ENCODE peak calls at places on chromosomes 5 and 9, in six cellular contexts. One of them, this sample, is unnamed.

GRCh38 chr5:145812877-145813276 is 22.3 kb downstream of the PRELID2 start:
- DNase-seq in HCT116: no peak
- DNase-seq in HepG2: no peak
- DNase-seq in WTC11: no peak
- DNase-seq in K562: no peak
- DNase-seq in GM12878: no peak
- DNase-seq in this sample: no peak

GRCh38 chr5:132059696-132060500 is 557 bp upstream of the IL3 start:
- DNase-seq in HCT116: no peak
- DNase-seq in HepG2: no peak
- DNase-seq in WTC11: no peak
- DNase-seq in K562: no peak
- DNase-seq in GM12878: no peak
- DNase-seq in this sample: no peak

GRCh38 chr9:97567894-97568202 is 65.3 kb downstream of the TSTD2 start:
- DNase-seq in HCT116: no peak
- DNase-seq in HepG2: no peak
- DNase-seq in WTC11: no peak
- DNase-seq in K562: peak
- DNase-seq in GM12878: no peak
- DNase-seq in this sample: no peak

GRCh38 chr9:98610711-98611110 is 98.0 kb downstream of the GABBR2 start:
- DNase-seq in HCT116: no peak
- DNase-seq in HepG2: no peak
- DNase-seq in WTC11: no peak
- DNase-seq in K562: no peak
- DNase-seq in GM12878: no peak
- DNase-seq in this sample: no peak

GRCh38 chr5:167245871-167246270 is 1045.6 kb upstream of the WWC1 start:
- DNase-seq in HCT116: no peak
- DNase-seq in HepG2: no peak
- DNase-seq in WTC11: peak
- DNase-seq in K562: no peak
- DNase-seq in GM12878: no peak
- DNase-seq in this sample: no peak

GRCh38 chr9:134641173-134641985 is at the start of gene COL5A1:
- DNase-seq in HCT116: no peak
- DNase-seq in HepG2: no peak
- DNase-seq in WTC11: peak
- DNase-seq in K562: peak
- DNase-seq in GM12878: no peak
- DNase-seq in this sample: peak

GRCh38 chr9:131636593-131636992 is 91.3 kb downstream of the PRRT1B start:
- DNase-seq in HCT116: no peak
- DNase-seq in HepG2: no peak
- DNase-seq in WTC11: no peak
- DNase-seq in K562: peak
- DNase-seq in GM12878: no peak
- DNase-seq in this sample: no peak

GRCh38 chr9:89507626-89508025 is 9.7 kb upstream of the SEMA4D start:
- DNase-seq in HCT116: no peak
- DNase-seq in HepG2: no peak
- DNase-seq in WTC11: no peak
- DNase-seq in K562: no peak
- DNase-seq in GM12878: no peak
- DNase-seq in this sample: no peak

GRCh38 chr5:107806705-107807104 is 136.0 kb upstream of the EFNA5 start:
- DNase-seq in HCT116: peak
- DNase-seq in HepG2: no peak
- DNase-seq in WTC11: no peak
- DNase-seq in K562: no peak
- DNase-seq in GM12878: no peak
- DNase-seq in this sample: no peak

GRCh38 chr5:132668706-132669454 is 4.9 kb upstream of the IL4 start:
- DNase-seq in HCT116: no peak
- DNase-seq in HepG2: no peak
- DNase-seq in WTC11: no peak
- DNase-seq in K562: no peak
- DNase-seq in GM12878: no peak
- DNase-seq in this sample: no peak

GRCh38 chr5:119897537-119898370 is 268.4 kb downstream of the FAM170A start:
- DNase-seq in HCT116: no peak
- DNase-seq in HepG2: no peak
- DNase-seq in WTC11: no peak
- DNase-seq in K562: no peak
- DNase-seq in GM12878: no peak
- DNase-seq in this sample: no peak

GRCh38 chr9:19161257-19162025 is 34.1 kb upstream of the PLIN2 start:
- DNase-seq in HCT116: peak
- DNase-seq in HepG2: peak
- DNase-seq in WTC11: no peak
- DNase-seq in K562: peak
- DNase-seq in GM12878: peak
- DNase-seq in this sample: no peak

GRCh38 chr5:57889558-57889957 is 406.9 kb upstream of the ACTBL2 start:
- DNase-seq in HCT116: peak
- DNase-seq in HepG2: peak
- DNase-seq in WTC11: no peak
- DNase-seq in K562: peak
- DNase-seq in GM12878: no peak
- DNase-seq in this sample: no peak

GRCh38 chr9:81112638-81113037 is 576.7 kb downstream of the TLE1 start:
- DNase-seq in HCT116: no peak
- DNase-seq in HepG2: no peak
- DNase-seq in WTC11: no peak
- DNase-seq in K562: no peak
- DNase-seq in GM12878: no peak
- DNase-seq in this sample: no peak

GRCh38 chr5:33032161-33033085 is 321.3 kb downstream of the NPR3 start:
- DNase-seq in HCT116: no peak
- DNase-seq in HepG2: no peak
- DNase-seq in WTC11: no peak
- DNase-seq in K562: no peak
- DNase-seq in GM12878: no peak
- DNase-seq in this sample: no peak

GRCh38 chr9:17528859-17529258 is 50.0 kb upstream of the SH3GL2 start:
- DNase-seq in HCT116: no peak
- DNase-seq in HepG2: no peak
- DNase-seq in WTC11: no peak
- DNase-seq in K562: no peak
- DNase-seq in GM12878: no peak
- DNase-seq in this sample: no peak

GRCh38 chr5:55226934-55227737 is at the start of gene MCIDAS:
- DNase-seq in HCT116: peak
- DNase-seq in HepG2: no peak
- DNase-seq in WTC11: peak
- DNase-seq in K562: peak
- DNase-seq in GM12878: no peak
- DNase-seq in this sample: peak

GRCh38 chr5:138948391-138949222 is 73.5 kb upstream of the LRRTM2 start:
- DNase-seq in HCT116: no peak
- DNase-seq in HepG2: no peak
- DNase-seq in WTC11: no peak
- DNase-seq in K562: no peak
- DNase-seq in GM12878: no peak
- DNase-seq in this sample: no peak

GRCh38 chr5:122078116-122078865 is at the start of gene LOX:
- DNase-seq in HCT116: no peak
- DNase-seq in HepG2: peak
- DNase-seq in WTC11: peak
- DNase-seq in K562: no peak
- DNase-seq in GM12878: no peak
- DNase-seq in this sample: peak

GRCh38 chr9:115063058-115063850 is 54.7 kb downstream of the TNC start:
- DNase-seq in HCT116: no peak
- DNase-seq in HepG2: no peak
- DNase-seq in WTC11: no peak
- DNase-seq in K562: no peak
- DNase-seq in GM12878: no peak
- DNase-seq in this sample: no peak

GRCh38 chr9:1939926-1940368 is 75.2 kb upstream of the SMARCA2 start:
- DNase-seq in HCT116: peak
- DNase-seq in HepG2: peak
- DNase-seq in WTC11: peak
- DNase-seq in K562: peak
- DNase-seq in GM12878: peak
- DNase-seq in this sample: peak

GRCh38 chr5:154764967-154765366 is 9.8 kb downstream of the LARP1 start:
- DNase-seq in HCT116: no peak
- DNase-seq in HepG2: no peak
- DNase-seq in WTC11: no peak
- DNase-seq in K562: no peak
- DNase-seq in GM12878: no peak
- DNase-seq in this sample: no peak

GRCh38 chr9:316382-316965 is 101.8 kb downstream of the DOCK8 start:
- DNase-seq in HCT116: no peak
- DNase-seq in HepG2: no peak
- DNase-seq in WTC11: no peak
- DNase-seq in K562: no peak
- DNase-seq in GM12878: no peak
- DNase-seq in this sample: no peak

GRCh38 chr9:76808636-76809035 is 44.4 kb downstream of the PCA3 start:
- DNase-seq in HCT116: no peak
- DNase-seq in HepG2: no peak
- DNase-seq in WTC11: no peak
- DNase-seq in K562: no peak
- DNase-seq in GM12878: no peak
- DNase-seq in this sample: no peak

GRCh38 chr5:135887881-135888614 is 7.6 kb downstream of the IL9 start:
- DNase-seq in HCT116: no peak
- DNase-seq in HepG2: peak
- DNase-seq in WTC11: peak
- DNase-seq in K562: peak
- DNase-seq in GM12878: no peak
- DNase-seq in this sample: peak

GRCh38 chr5:42858031-42858643 is 46.4 kb upstream of the SELENOP start:
- DNase-seq in HCT116: no peak
- DNase-seq in HepG2: no peak
- DNase-seq in WTC11: no peak
- DNase-seq in K562: no peak
- DNase-seq in GM12878: no peak
- DNase-seq in this sample: no peak
- TF ChIP-seq SP1 in HCT116: no peak
- TF ChIP-seq SP1 in HepG2: no peak
- TF ChIP-seq SP1 in WTC11: no peak
- TF ChIP-seq SP1 in K562: no peak
- TF ChIP-seq SP1 in GM12878: no peak
- TF ChIP-seq SP1 in this sample: no peak

GRCh38 chr5:84372066-84372700 is 12.5 kb downstream of the EDIL3 start:
- DNase-seq in HCT116: no peak
- DNase-seq in HepG2: no peak
- DNase-seq in WTC11: no peak
- DNase-seq in K562: no peak
- DNase-seq in GM12878: no peak
- DNase-seq in this sample: no peak
- TF ChIP-seq SP1 in HCT116: no peak
- TF ChIP-seq SP1 in HepG2: no peak
- TF ChIP-seq SP1 in WTC11: no peak
- TF ChIP-seq SP1 in K562: no peak
- TF ChIP-seq SP1 in GM12878: no peak
- TF ChIP-seq SP1 in this sample: no peak

GRCh38 chr5:126373621-126374416 is 49.4 kb upstream of the GRAMD2B start:
- DNase-seq in HCT116: no peak
- DNase-seq in HepG2: no peak
- DNase-seq in WTC11: no peak
- DNase-seq in K562: no peak
- DNase-seq in GM12878: no peak
- DNase-seq in this sample: no peak
- TF ChIP-seq SP1 in HCT116: no peak
- TF ChIP-seq SP1 in HepG2: no peak
- TF ChIP-seq SP1 in WTC11: no peak
- TF ChIP-seq SP1 in K562: no peak
- TF ChIP-seq SP1 in GM12878: no peak
- TF ChIP-seq SP1 in this sample: no peak

GRCh38 chr9:133117271-133118178 is 3.5 kb downstream of the RALGDS start:
- DNase-seq in HCT116: no peak
- DNase-seq in HepG2: no peak
- DNase-seq in WTC11: no peak
- DNase-seq in K562: no peak
- DNase-seq in GM12878: no peak
- DNase-seq in this sample: no peak
- TF ChIP-seq SP1 in HCT116: no peak
- TF ChIP-seq SP1 in HepG2: no peak
- TF ChIP-seq SP1 in WTC11: no peak
- TF ChIP-seq SP1 in K562: no peak
- TF ChIP-seq SP1 in GM12878: no peak
- TF ChIP-seq SP1 in this sample: no peak

This sample was measured in HEK293T.